ENCODE peak calls at places on chromosomes 7 and 10, in four cellular contexts. R is neural progenitor cell, M is heart right ventricle, X is fibroblast of lung. G is an unnamed sample. For H3K4me1, the result is how much of the 10 kb centered on the place peaks cover.

GRCh38 chr7:41652265-41652664 is 50.6 kb downstream of the INHBA start:
- DNase-seq in M (no peak), X (peak), R (no peak), G (no peak)

GRCh38 chr10:52755297-52756062 is 17.1 kb downstream of the MBL2 start:
- DNase-seq in R (no peak), M (no peak), X (peak), G (no peak)

GRCh38 chr7:650339-651031 is 76.0 kb upstream of the DNAAF5 start:
- DNase-seq in R (no peak), M (peak), X (no peak), G (peak)

GRCh38 chr10:116113721-116114501 is 159.1 kb downstream of the GFRA1 start:
- DNase-seq in R (no peak), X (peak), M (no peak), G (no peak)

GRCh38 chr10:93208717-93209464 is 135.2 kb downstream of the CYP26A1 start:
- DNase-seq in R (no peak), X (no peak), M (no peak), G (no peak)

GRCh38 chr10:35422236-35422635 is 85.9 kb downstream of the CCNY start:
- DNase-seq in X (no peak), M (no peak), R (peak), G (no peak)

GRCh38 chr7:44111759-44112158 is 7.6 kb downstream of the AEBP1 start:
- DNase-seq in M (no peak), X (no peak), R (no peak), G (no peak)

GRCh38 chr10:114623661-114624294 is 34.3 kb downstream of the ABLIM1 start:
- DNase-seq in M (no peak), R (no peak), X (peak), G (no peak)

GRCh38 chr10:89295597-89295996 is 6.2 kb upstream of the IFIT2 start:
- DNase-seq in R (no peak), M (no peak), X (peak), G (no peak)

GRCh38 chr7:6730343-6730633 is 23.5 kb upstream of the ZNF12 start:
- DNase-seq in R (no peak), X (no peak), M (no peak), G (no peak)

GRCh38 chr7:75727881-75728592 is 10.7 kb downstream of the HIP1 start:
- DNase-seq in M (peak), X (no peak), R (no peak), G (peak)

GRCh38 chr7:82152858-82153257 is 290.7 kb downstream of the CACNA2D1 start:
- DNase-seq in R (no peak), M (no peak), X (no peak), G (no peak)

DNA sequence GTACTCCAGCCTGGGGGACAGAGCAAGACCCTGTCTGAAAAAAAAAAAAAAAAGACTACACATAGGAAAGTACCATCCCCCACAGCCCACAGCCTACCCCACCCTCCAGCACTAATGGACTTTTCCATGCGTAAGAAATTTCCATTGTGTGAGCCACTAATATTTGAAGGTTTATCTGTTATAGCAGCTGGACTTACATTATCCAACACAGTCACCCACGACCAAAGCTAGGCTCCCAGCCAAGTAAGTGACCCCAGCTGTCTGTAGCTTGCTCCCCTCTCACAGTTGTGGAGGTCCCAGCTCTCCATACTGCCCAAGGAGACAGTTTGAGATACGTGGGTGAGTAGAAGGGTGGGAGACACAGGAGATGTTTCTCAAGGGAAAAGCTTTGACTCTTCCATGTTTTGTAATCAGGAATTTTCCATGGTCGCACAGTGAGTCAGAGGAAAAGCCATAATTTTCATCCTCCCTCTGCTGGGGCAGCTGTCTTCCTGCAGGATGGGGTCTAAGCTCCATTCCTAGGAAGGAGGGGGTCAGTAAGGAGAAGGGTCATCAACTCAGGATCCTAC is 57.4 kb downstream of the CAV1 start:
- DNase-seq in R (no peak), M (no peak), X (peak), G (no peak)
- H3K4me1 ChIP-seq in R (under half), M (under half), X (under half), G (under half)

GRCh38 chr10:103666751-103667150 is 173.2 kb downstream of the NEURL1 start:
- DNase-seq in X (no peak), R (no peak), M (no peak), G (no peak)

GRCh38 chr10:103669944-103670343 is 176.4 kb downstream of the NEURL1 start:
- DNase-seq in R (no peak), X (no peak), M (no peak), G (no peak)

GRCh38 chr10:103669243-103669929 is 175.9 kb downstream of the NEURL1 start:
- DNase-seq in R (no peak), X (no peak), M (no peak), G (no peak)

GRCh38 chr10:103667390-103667789 is 173.9 kb downstream of the NEURL1 start:
- DNase-seq in M (no peak), R (peak), X (peak), G (peak)

DNA sequence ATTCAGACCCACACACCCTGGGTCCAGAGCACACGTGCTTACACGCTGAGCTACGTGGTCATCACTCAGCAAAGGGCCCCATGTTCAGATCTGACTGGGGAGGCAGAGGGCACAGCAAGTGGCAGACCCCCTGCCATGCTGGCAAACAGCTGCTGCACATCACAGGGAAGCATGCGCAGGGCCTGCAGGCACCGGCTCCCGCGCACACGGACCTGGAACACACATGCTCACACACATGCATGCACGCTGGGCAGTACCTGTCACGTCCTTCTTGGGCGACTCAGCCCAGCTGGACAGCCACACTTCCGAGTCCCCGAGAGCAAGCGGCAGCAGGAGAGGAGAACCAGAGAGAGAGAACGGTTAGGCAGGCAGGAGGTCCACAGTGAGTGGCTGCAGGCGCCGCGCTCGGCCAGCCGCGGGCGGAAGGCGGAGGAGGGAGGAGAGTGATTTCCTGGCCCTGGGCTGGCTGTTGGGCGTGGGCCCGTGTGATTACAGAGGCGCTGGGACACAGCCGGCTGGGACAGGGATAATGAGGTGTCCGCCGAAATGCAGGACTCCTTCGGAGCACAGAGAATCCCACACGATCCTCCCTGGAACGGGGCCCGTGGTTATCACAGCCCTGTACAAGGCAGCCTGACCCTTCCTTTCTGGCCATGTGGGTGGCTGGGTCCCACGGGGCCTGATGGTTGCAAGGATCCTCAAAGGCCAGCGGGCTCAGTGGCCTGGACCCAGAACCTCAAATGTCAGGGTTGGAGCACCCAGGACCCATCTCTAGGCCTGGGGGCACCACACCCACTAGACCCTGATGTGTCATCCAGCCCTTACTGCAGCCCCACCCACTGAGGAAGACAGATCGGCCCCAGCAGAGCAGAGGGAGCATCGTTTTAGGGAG is 175.1 kb downstream of the NEURL1 start:
- DNase-seq in M (peak), X (peak), R (peak), G (peak)
- H3K27ac ChIP-seq in M (peak), X (peak), R (no peak), G (peak)

GRCh38 chr7:1761097-1761496 is 91.0 kb downstream of the ELFN1 start:
- DNase-seq in R (no peak), X (no peak), M (no peak), G (no peak)

GRCh38 chr7:1758859-1759521 is 88.9 kb downstream of the ELFN1 start:
- DNase-seq in X (no peak), R (no peak), M (peak), G (no peak)

GRCh38 chr7:1757601-1758000 is 87.5 kb downstream of the ELFN1 start:
- DNase-seq in M (no peak), X (no peak), R (no peak), G (peak)

GRCh38 chr7:1755783-1756626 is 85.9 kb downstream of the ELFN1 start:
- DNase-seq in X (no peak), R (no peak), M (no peak), G (peak)

GRCh38 chr7:1758417-1758858 is 88.4 kb downstream of the ELFN1 start:
- DNase-seq in R (peak), M (peak), X (peak), G (no peak)
- TF ChIP-seq CTCF in R (peak), M (peak), X (peak), G (no peak)

GRCh38 chr7:2606539-2606936 is 25.2 kb upstream of the TTYH3 start:
- DNase-seq in X (no peak), R (no peak), M (peak), G (no peak)
- H3K4me1 ChIP-seq in X (under half), R (under half), M (under half), G (under half)

G was measured in left lung.